ENCODE peak calls at places on chromosomes 11 and 22, in six cellular contexts. V, R, E, W, K and F are unnamed samples.

GRCh38 chr22:46893281-46894020 is 131.0 kb downstream of the TBC1D22A start:
- DNase-seq in V (no peak), W (no peak), E (no peak), R (no peak), K (peak; percentile 2), F (no peak)

GRCh38 chr11:92740251-92740650 is 229.2 kb upstream of the MTNR1B start:
- DNase-seq in R (no peak), E (no peak), V (no peak), W (no peak), K (no peak), F (no peak)

GRCh38 chr11:83610996-83611395 is 324.8 kb upstream of the CCDC90B start:
- DNase-seq in K (no peak), E (no peak), W (no peak), R (no peak), V (no peak), F (no peak)

GRCh38 chr11:10809373-10810199 is 860 bp upstream of the EIF4G2 start:
- DNase-seq in W (no peak), E (peak; percentile 54), R (peak; percentile 40), K (no peak), V (no peak), F (peak; percentile 74)

GRCh38 chr22:48376428-48376827 is 1451.2 kb downstream of the BRD1 start:
- DNase-seq in E (no peak), W (no peak), R (no peak), V (no peak), K (no peak), F (no peak)

GRCh38 chr22:29914991-29915390 is 32.0 kb downstream of the MTMR3 start:
- DNase-seq in W (no peak), E (no peak), V (no peak), R (no peak), K (no peak), F (no peak)

GRCh38 chr11:125202977-125203376 is 38.4 kb downstream of the PKNOX2 start:
- DNase-seq in W (no peak), K (no peak), V (no peak), E (no peak), R (no peak), F (no peak)

GRCh38 chr11:123218451-123218850 is 23.4 kb upstream of the CLMP start:
- DNase-seq in W (no peak), R (no peak), V (no peak), K (no peak), E (no peak), F (no peak)

GRCh38 chr22:38074181-38075104 is 9.5 kb downstream of the SLC16A8 start:
- DNase-seq in R (no peak), W (no peak), E (no peak), V (no peak), K (no peak), F (no peak)

GRCh38 chr11:2393941-2394817 is 6.4 kb upstream of the TSSC4 start:
- DNase-seq in V (no peak), E (no peak), R (peak; percentile 78), K (no peak), W (no peak), F (no peak)

GRCh38 chr11:78921517-78921916 is 346.9 kb upstream of the NARS2 start:
- DNase-seq in R (no peak), V (peak; percentile 73), E (no peak), K (no peak), W (no peak), F (no peak)

GRCh38 chr11:6602096-6602940 is 1.1 kb downstream of the RRP8 start:
- DNase-seq in W (no peak), R (no peak), V (no peak), K (no peak), E (no peak), F (no peak)

GRCh38 chr22:46738961-46739870 is 1.2 kb upstream of the CERK start:
- DNase-seq in V (peak; percentile 61), E (peak; percentile 70), W (no peak), K (peak; percentile 85), R (peak; percentile 53), F (peak; percentile 86)

GRCh38 chr22:19260194-19260593 is 31.3 kb downstream of the CLTCL1 start:
- DNase-seq in K (no peak), V (no peak), W (no peak), R (no peak), E (no peak), F (no peak)

GRCh38 chr11:72750556-72751292 is 1.5 kb downstream of the ARAP1 start:
- DNase-seq in E (peak; percentile 20), R (peak; percentile 54), W (no peak), K (no peak), V (no peak), F (peak; percentile 35)

GRCh38 chr11:115544422-115544821 is 40.2 kb upstream of the CADM1 start:
- DNase-seq in K (no peak), W (no peak), V (no peak), E (no peak), R (no peak), F (no peak)

GRCh38 chr22:20552913-20553401 is 45.5 kb downstream of the MED15 start:
- DNase-seq in V (no peak), W (no peak), E (no peak), R (no peak), K (no peak), F (no peak)

GRCh38 chr22:20552450-20552894 is 45.1 kb downstream of the MED15 start:
- DNase-seq in V (peak; percentile 73), E (peak; percentile 91), W (peak; percentile 90), K (peak; percentile 95), R (no peak), F (peak; percentile 47)

GRCh38 chr22:20550851-20551744 is 43.7 kb downstream of the MED15 start:
- DNase-seq in W (no peak), R (no peak), E (no peak), V (no peak), K (peak; percentile 83), F (peak; percentile 23)

GRCh38 chr22:20550057-20550817 is 42.8 kb downstream of the MED15 start:
- DNase-seq in W (no peak), E (no peak), V (no peak), R (no peak), K (peak; percentile 12), F (no peak)

GRCh38 chr22:20551805-20552449 is 44.5 kb downstream of the MED15 start:
- DNase-seq in R (no peak), W (no peak), E (peak; percentile 59), K (no peak), V (peak; percentile 87), F (no peak)
- TF ChIP-seq CTCF in R (no peak), W (peak; percentile 63), E (peak; percentile 54), K (peak; percentile 32), V (peak; percentile 92), F (no peak)

GRCh38 chr11:50188040-50188439 is 155.4 kb downstream of the OR4C45 start:
- DNase-seq in V (no peak), E (no peak), W (no peak), K (no peak), R (no peak), F (no peak)

GRCh38 chr11:50178732-50179131 is 146.1 kb downstream of the OR4C45 start:
- DNase-seq in W (no peak), K (no peak), E (no peak), V (no peak), R (no peak), F (no peak)

GRCh38 chr11:50186146-50186545 is 153.5 kb downstream of the OR4C45 start:
- DNase-seq in W (no peak), R (no peak), K (no peak), V (no peak), E (no peak), F (no peak)

GRCh38 chr11:50187220-50187619 is 154.5 kb downstream of the OR4C45 start:
- DNase-seq in V (no peak), K (no peak), W (no peak), E (no peak), R (no peak), F (no peak)

GRCh38 chr11:50182486-50182885 is 149.8 kb downstream of the OR4C45 start:
- DNase-seq in V (no peak), K (no peak), W (no peak), E (no peak), R (no peak), F (no peak)
- H3K9me3 ChIP-seq in V (no peaks in the 10 kb centered on the region), K (no peaks in the 10 kb centered on the region), W (peaks cover 8% of the 10 kb centered on the region), E (no peaks in the 10 kb centered on the region), R (no peaks in the 10 kb centered on the region), F (peaks cover 33% of the 10 kb centered on the region)

GRCh38 chr11:66480116-66480938 is at the start of gene DPP3:
- DNase-seq in K (peak; percentile 98), E (peak; percentile 98), R (peak; percentile 98), W (peak; percentile 98), V (peak; percentile 97), F (peak; percentile 99)

GRCh38 chr11:66476841-66477251 is 3.4 kb upstream of the DPP3 start:
- DNase-seq in K (no peak), V (no peak), W (no peak), E (no peak), R (no peak), F (no peak)

GRCh38 chr11:66477256-66478201 is 2.7 kb upstream of the DPP3 start:
- DNase-seq in E (no peak), R (no peak), K (no peak), V (no peak), W (no peak), F (no peak)

GRCh38 chr11:66479741-66480115 is 506 bp upstream of the DPP3 start:
- DNase-seq in W (no peak), K (no peak), V (no peak), R (no peak), E (no peak), F (no peak)

DNA sequence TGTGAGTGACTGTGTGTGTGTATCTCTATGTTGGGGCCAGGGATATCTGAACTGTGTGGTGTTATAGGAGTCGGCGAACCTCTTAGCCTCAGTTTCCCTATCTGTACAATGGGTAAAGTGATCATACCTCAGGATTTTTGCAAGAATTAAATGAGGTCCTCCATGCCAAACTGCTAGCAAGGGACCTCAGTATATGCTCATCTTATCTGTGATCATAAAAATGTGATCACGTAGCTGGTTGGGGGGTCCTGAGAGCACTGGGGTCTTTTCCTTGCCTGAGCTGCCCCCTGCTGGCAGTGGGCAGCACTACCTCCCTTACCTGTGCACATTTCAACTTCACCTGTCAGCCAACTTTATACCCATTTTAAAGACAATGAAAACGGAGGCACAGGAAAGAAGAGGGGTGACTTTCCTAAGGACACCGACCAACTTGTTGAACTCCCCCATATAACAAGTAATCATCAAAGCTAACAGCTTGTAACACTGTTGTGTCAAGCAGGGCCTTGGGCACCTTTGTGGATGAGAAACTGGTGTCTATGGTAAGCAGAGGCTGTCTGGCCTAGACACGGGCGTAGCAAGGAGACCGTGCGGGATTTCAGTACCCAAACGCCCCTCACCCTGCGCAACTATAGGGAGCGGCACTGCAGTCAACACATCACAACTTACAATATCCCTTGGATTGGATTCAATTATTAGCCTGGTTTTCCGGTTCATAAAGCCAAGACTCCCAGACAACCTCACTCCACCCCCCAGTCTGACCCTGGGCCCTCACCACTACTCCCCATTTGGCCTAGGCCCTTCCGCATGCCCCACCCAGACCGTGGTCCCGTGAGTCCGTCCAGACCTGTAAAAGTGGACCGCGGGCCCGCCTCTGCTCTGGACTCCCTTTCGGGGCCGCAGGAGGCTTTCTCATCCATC is 1.2 kb upstream of the DPP3 start:
- DNase-seq in K (peak; percentile 57), R (peak; percentile 71), V (no peak), E (peak; percentile 62), W (peak; percentile 32), F (peak; percentile 54)
- TF ChIP-seq CTCF in K (peak; percentile 62), R (peak; percentile 99), V (peak; percentile 79), E (peak; percentile 70), W (peak; percentile 72), F (peak; percentile 53)

DNA sequence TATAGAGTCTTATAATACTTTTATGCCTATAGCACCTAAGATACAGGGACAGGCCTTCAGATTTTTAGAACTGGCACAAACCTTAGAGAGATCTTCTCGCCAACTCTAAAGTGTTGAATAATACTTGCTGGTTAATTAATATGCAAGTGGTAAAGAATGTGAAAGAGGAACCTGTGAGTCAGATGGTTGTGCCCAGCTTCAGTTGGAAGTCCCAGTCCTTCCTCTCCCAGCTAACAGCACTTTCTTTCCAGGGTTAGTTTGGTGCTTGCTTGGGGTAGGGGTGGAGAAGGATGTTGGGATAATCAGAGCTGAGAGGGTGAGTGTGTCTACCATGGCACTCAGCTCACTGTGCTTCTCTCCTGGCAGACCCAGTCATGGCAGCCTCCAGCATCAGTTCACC is 4.9 kb upstream of the TMEM132A start:
- DNase-seq in E (no peak), V (no peak), K (no peak), W (no peak), R (no peak), F (no peak)
- H3K9me3 ChIP-seq in E (no peaks in the 10 kb centered on the region), V (no peaks in the 10 kb centered on the region), K (no peaks in the 10 kb centered on the region), W (no peaks in the 10 kb centered on the region), R (no peaks in the 10 kb centered on the region), F (no peaks in the 10 kb centered on the region)